ENCODE peak calls at places on chromosome 20, in seven cellular contexts. Z, N, O, H, F, K and A are unnamed samples. For H3K4me1, the result is how much of the 10 kb centered on the place peaks cover.

GRCh38 chr20:35002426-35003210 is 47.0 kb downstream of the MYH7B start:
- DNase-seq in Z (peak), N (no peak), O (no peak), H (no peak), F (no peak), K (no peak), A (no peak)

GRCh38 chr20:51569815-51570741 is 27.6 kb upstream of the NFATC2 start:
- DNase-seq in Z (no peak), N (no peak), O (no peak), H (no peak), F (peak), K (no peak), A (no peak)

GRCh38 chr20:46621492-46621891 is 29.8 kb downstream of the SLC13A3 start:
- DNase-seq in Z (no peak), N (peak), O (no peak), H (no peak), F (peak), K (no peak), A (no peak)

GRCh38 chr20:9488063-9488462 is 26.3 kb upstream of the LAMP5 start:
- DNase-seq in Z (no peak), N (no peak), O (no peak), H (no peak), F (no peak), K (no peak), A (no peak)

GRCh38 chr20:4585104-4585753 is 136.5 kb upstream of the PRND start:
- DNase-seq in Z (no peak), N (peak), O (no peak), H (no peak), F (peak), K (peak), A (no peak)

GRCh38 chr20:6157345-6157744 is 34.5 kb upstream of the FERMT1 start:
- DNase-seq in Z (no peak), N (peak), O (no peak), H (no peak), F (no peak), K (no peak), A (no peak)

GRCh38 chr20:2282181-2282580 is 13.6 kb upstream of the TGM3 start:
- DNase-seq in Z (no peak), N (no peak), O (no peak), H (no peak), F (no peak), K (peak), A (no peak)

GRCh38 chr20:2519115-2519815 is 10.6 kb upstream of the ZNF343 start:
- DNase-seq in Z (no peak), N (peak), O (no peak), H (no peak), F (peak), K (no peak), A (no peak)

GRCh38 chr20:36435799-36436541 is 105.3 kb upstream of the MYL9 start:
- DNase-seq in Z (peak), N (peak), O (peak), H (peak), F (peak), K (peak), A (peak)

GRCh38 chr20:39893013-39893685 is 795.9 kb downstream of the MAFB start:
- DNase-seq in Z (no peak), N (peak), O (no peak), H (no peak), F (no peak), K (peak), A (no peak)

GRCh38 chr20:49281059-49281912 is 3.4 kb upstream of the ZNFX1 start:
- DNase-seq in Z (no peak), N (no peak), O (no peak), H (peak), F (peak), K (no peak), A (no peak)
- H3K4me3 ChIP-seq in Z (peak), N (no peak), O (peak), H (no peak), F (no peak), K (peak), A (peak)

GRCh38 chr20:22402990-22403859 is 181.1 kb downstream of the FOXA2 start:
- DNase-seq in Z (no peak), N (no peak), O (no peak), H (no peak), F (peak), K (no peak), A (no peak)

GRCh38 chr20:22402550-22402949 is 181.8 kb downstream of the FOXA2 start:
- DNase-seq in Z (no peak), N (no peak), O (no peak), H (no peak), F (no peak), K (no peak), A (no peak)

GRCh38 chr20:22404609-22405170 is 179.7 kb downstream of the FOXA2 start:
- DNase-seq in Z (no peak), N (no peak), O (no peak), H (no peak), F (peak), K (no peak), A (no peak)

GRCh38 chr20:22407237-22408193 is 176.9 kb downstream of the FOXA2 start:
- DNase-seq in Z (no peak), N (no peak), O (no peak), H (no peak), F (no peak), K (no peak), A (no peak)

GRCh38 chr20:22403860-22404608 is 180.3 kb downstream of the FOXA2 start:
- DNase-seq in Z (no peak), N (no peak), O (no peak), H (peak), F (peak), K (no peak), A (peak)
- H3K4me1 ChIP-seq in Z (under half), N (under half), O (under half), H (under half), F (under half), K (under half), A (under half)

GRCh38 chr20:17569616-17570346 is at the start of gene DSTN:
- DNase-seq in Z (peak), N (peak), O (peak), H (peak), F (peak), K (peak), A (peak)

GRCh38 chr20:17570347-17571152 is 675 bp downstream of the DSTN start:
- DNase-seq in Z (no peak), N (peak), O (no peak), H (peak), F (peak), K (peak), A (peak)

GRCh38 chr20:17568045-17568788 is 1.7 kb upstream of the DSTN start:
- DNase-seq in Z (no peak), N (no peak), O (no peak), H (no peak), F (no peak), K (no peak), A (no peak)

GRCh38 chr20:17571153-17571527 is 1.3 kb downstream of the DSTN start:
- DNase-seq in Z (no peak), N (no peak), O (no peak), H (no peak), F (peak), K (no peak), A (no peak)

GRCh38 chr20:17568972-17569471 is 853 bp upstream of the DSTN start:
- DNase-seq in Z (peak), N (peak), O (no peak), H (peak), F (peak), K (peak), A (peak)
- H3K4me3 ChIP-seq in Z (peak), N (peak), O (no peak), H (peak), F (peak), K (peak), A (peak)

DNA sequence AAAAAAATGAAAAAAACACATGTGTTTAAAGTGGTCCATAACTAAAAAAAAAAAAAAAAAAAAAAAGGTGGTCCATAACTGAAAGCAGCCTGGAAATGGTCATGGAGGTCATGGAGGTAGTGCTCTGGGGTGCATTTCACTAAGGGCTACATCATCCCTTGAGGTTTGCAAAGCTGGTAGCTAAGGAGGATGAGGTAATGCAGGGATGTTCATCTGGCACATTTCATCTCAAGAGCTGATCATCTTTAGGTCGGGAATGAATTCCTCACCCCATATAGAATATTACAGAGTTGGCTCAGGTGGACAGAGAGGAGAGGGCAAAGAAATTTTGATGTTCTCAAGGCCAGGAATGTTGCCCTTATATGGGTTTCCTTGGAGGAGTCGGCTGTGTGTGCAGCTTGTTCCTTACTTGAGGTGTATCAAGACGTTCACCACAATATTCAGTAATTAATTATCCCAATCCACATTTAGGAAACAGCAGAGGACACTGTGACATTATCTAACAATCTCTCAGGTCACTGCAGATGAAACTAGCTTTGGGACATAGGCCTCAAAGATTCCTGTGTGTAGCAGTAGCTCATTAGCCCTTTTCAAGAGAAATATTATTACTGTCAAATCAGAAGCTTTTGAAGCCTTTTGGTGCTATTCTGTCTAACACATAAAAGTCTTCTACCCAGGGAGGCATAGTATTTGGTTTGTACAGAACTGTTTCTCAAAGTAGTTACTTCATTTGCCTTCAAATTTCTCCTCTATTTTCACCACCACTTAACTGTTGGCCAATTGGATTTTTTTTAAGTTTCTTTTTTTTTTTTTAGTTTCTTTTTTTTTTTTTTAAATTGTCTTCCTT is 46.8 kb downstream of the CYP24A1 start:
- DNase-seq in Z (no peak), N (no peak), O (no peak), H (no peak), F (no peak), K (peak), A (no peak)
- H3K4me1 ChIP-seq in Z (under half), N (under half), O (under half), H (under half), F (under half), K (under half), A (under half)

DNA sequence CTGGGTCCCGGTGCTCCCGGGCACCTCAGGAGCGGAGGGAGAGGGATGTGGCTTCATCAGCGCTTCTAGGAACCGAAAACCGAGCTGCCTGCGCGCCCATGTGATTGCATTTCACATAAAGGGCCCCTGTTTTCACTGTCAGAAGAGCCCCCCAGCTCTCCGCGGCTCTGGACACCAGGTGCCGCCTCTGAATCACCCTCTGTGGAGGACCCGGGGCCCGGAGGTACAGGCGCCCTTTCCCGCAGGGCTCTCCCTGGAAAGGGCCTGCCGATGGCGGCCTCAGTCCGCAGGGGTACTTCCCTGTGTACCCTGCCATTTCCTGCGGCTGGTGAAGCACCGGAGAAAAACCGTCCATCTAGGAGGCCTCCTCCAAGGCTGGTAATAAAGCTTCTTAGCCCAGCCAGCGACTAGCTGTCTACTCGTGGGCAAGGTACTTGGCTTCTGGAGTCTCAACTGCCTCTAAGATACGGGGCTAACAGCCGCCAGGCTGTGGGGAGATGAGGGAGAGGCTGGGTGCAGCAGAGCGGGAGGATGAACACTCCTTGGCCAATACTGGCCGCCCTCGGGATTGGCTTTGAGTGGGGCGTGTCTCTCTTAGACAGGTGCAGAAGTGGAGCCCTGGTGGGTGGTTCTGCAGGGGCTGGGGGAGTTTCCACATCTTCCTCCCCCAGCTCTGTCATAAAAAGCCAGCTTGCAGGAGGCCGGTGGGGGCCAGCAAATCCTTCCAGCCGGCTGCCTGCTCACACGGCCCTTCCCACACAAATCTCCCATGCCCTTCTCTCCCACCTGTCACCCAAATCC is 1.6 kb downstream of the PPP1R16B start:
- DNase-seq in Z (no peak), N (no peak), O (peak), H (no peak), F (no peak), K (no peak), A (no peak)
- H3K4me3 ChIP-seq in Z (peak), N (no peak), O (peak), H (peak), F (peak), K (no peak), A (peak)

GRCh38 chr20:59175861-59176260 is 12.2 kb downstream of the ZNF831 start:
- DNase-seq in Z (no peak), N (no peak), O (no peak), H (peak), F (no peak), K (no peak), A (no peak)
- H3K4me1 ChIP-seq in Z (under half), N (under half), O (half or more), H (under half), F (under half), K (under half), A (under half)

GRCh38 chr20:21105429-21106170 is 558 bp downstream of the LINC00237 start:
- DNase-seq in Z (peak), N (no peak), O (no peak), H (no peak), F (no peak), K (no peak), A (no peak)
- H3K4me3 ChIP-seq in Z (no peak), N (no peak), O (no peak), H (no peak), F (peak), K (peak), A (no peak)